ENCODE peak calls at places on chromosomes 4 and X, in four cellular contexts. A, D, M and B are unnamed samples.
A peak's percentile ranks its signal among the peaks of the same experiment; 100 is the strongest.

GRCh38 chr4:185853841-185854240 is 41.8 kb upstream of the SORBS2 start:
- DNase-seq in A (no peak), D (no peak), M (no peak), B (no peak)

GRCh38 chr4:21191304-21191703 is 491.0 kb downstream of the PACRGL start:
- DNase-seq in A (no peak), D (no peak), M (no peak), B (no peak)

GRCh38 chr4:183320211-183321068 is at the start of gene CLDN22:
- DNase-seq in A (no peak), D (no peak), M (no peak), B (no peak)

GRCh38 chrX:149222040-149222439 is 283.1 kb downstream of the IDS start:
- DNase-seq in A (no peak), D (no peak), M (no peak), B (no peak)

GRCh38 chrX:47179221-47179927 is 14.3 kb upstream of the UBA1 start:
- DNase-seq in A (no peak), D (peak; percentile 7), M (no peak), B (peak; percentile 43)

GRCh38 chrX:137166591-137166990 is 132.8 kb upstream of the GPR101 start:
- DNase-seq in A (no peak), D (peak; percentile 4), M (peak; percentile 9), B (no peak)

GRCh38 chrX:131607796-131608369 is 64.0 kb downstream of the OR13H1 start:
- DNase-seq in A (no peak), D (no peak), M (no peak), B (no peak)

GRCh38 chrX:74371823-74372222 is 49.5 kb upstream of the SLC16A2 start:
- DNase-seq in A (no peak), D (no peak), M (no peak), B (no peak)

GRCh38 chrX:129779747-129780146 is at the start of gene SASH3:
- DNase-seq in A (no peak), D (no peak), M (no peak), B (no peak)

GRCh38 chr4:82906469-82906868 is 5.9 kb downstream of the THAP9 start:
- DNase-seq in A (no peak), D (no peak), M (no peak), B (no peak)

GRCh38 chr4:65508169-65508568 is 162.1 kb downstream of the EPHA5 start:
- DNase-seq in A (no peak), D (no peak), M (no peak), B (no peak)

GRCh38 chr4:89331197-89331596 is 23.6 kb upstream of the GPRIN3 start:
- DNase-seq in A (no peak), D (no peak), M (no peak), B (no peak)

GRCh38 chr4:133245226-133245625 is 96.1 kb downstream of the PCDH10 start:
- DNase-seq in A (no peak), D (no peak), M (no peak), B (no peak)

GRCh38 chr4:63396269-63396668 is 1013.0 kb downstream of the TECRL start:
- DNase-seq in A (no peak), D (no peak), M (no peak), B (no peak)

GRCh38 chr4:10160280-10160856 is 43.8 kb upstream of the WDR1 start:
- DNase-seq in A (no peak), D (peak; percentile 13), M (peak; percentile 42), B (no peak)

GRCh38 chr4:157700898-157701694 is 471.7 kb downstream of the GASK1B start:
- DNase-seq in A (no peak), D (peak; percentile 15), M (no peak), B (no peak)

GRCh38 chr4:51930557-51930956 is 87.6 kb downstream of the DCUN1D4 start:
- DNase-seq in A (no peak), D (no peak), M (no peak), B (no peak)

GRCh38 chr4:22874334-22874912 is 181.7 kb downstream of the GBA3 start:
- DNase-seq in A (no peak), D (no peak), M (no peak), B (no peak)

GRCh38 chrX:3312109-3312508 is 34.3 kb downstream of the MXRA5 start:
- DNase-seq in A (no peak), D (no peak), M (no peak), B (no peak)

GRCh38 chr4:109040441-109040840 is 262.0 kb downstream of the COL25A1 start:
- DNase-seq in A (no peak), D (no peak), M (no peak), B (no peak)